ENCODE peak calls at places on chromosomes 7 and 10, in four cellular contexts. G, A, J and Q are unnamed samples.

GRCh38 chr10:37390901-37391300 is 265.5 kb downstream of the ANKRD30A start:
- DNase-seq in G (no peak), A (peak), J (no peak), Q (no peak)

GRCh38 chr10:78362406-78363022 is 328.9 kb downstream of the RPS24 start:
- DNase-seq in G (no peak), A (no peak), J (no peak), Q (no peak)

GRCh38 chr7:15462721-15463389 is 99.0 kb downstream of the AGMO start:
- DNase-seq in G (no peak), A (no peak), J (no peak), Q (no peak)

GRCh38 chr7:137094-137861 is 55.1 kb upstream of the FAM20C start:
- DNase-seq in G (no peak), A (no peak), J (no peak), Q (no peak)

GRCh38 chr10:48289652-48290238 is 15.2 kb upstream of the FRMPD2 start:
- DNase-seq in G (peak), A (peak), J (peak), Q (peak)

GRCh38 chr10:85607296-85607695 is 759.3 kb downstream of the GRID1 start:
- DNase-seq in G (no peak), A (no peak), J (no peak), Q (no peak)

GRCh38 chr10:35598379-35598778 is 6.8 kb upstream of the GJD4 start:
- DNase-seq in G (no peak), A (peak), J (peak), Q (no peak)

GRCh38 chr10:79335470-79336235 is 11.6 kb upstream of the PPIF start:
- DNase-seq in G (no peak), A (no peak), J (peak), Q (no peak)

GRCh38 chr10:123139521-123140163 is 3.9 kb downstream of the HMX3 start:
- DNase-seq in G (no peak), A (peak), J (peak), Q (peak)

GRCh38 chr10:13877154-13877909 is 290.6 kb downstream of the PRPF18 start:
- DNase-seq in G (no peak), A (no peak), J (no peak), Q (no peak)

GRCh38 chr10:119754936-119755335 is 29.1 kb downstream of the INPP5F start:
- DNase-seq in G (no peak), A (no peak), J (no peak), Q (no peak)

GRCh38 chr10:95208702-95209391 is 14.8 kb downstream of the ACSM6 start:
- DNase-seq in G (no peak), A (peak), J (peak), Q (no peak)

GRCh38 chr7:131945313-131945831 is 388.9 kb upstream of the PODXL start:
- DNase-seq in G (peak), A (peak), J (peak), Q (peak)

GRCh38 chr7:86964973-86965726 is 94.3 kb downstream of the ELAPOR2 start:
- DNase-seq in G (no peak), A (no peak), J (no peak), Q (no peak)

GRCh38 chr10:119412831-119413737 is 129.4 kb downstream of the RGS10 start:
- DNase-seq in G (no peak), A (no peak), J (no peak), Q (no peak)

GRCh38 chr7:38368191-38368605 is 94.8 kb upstream of the TARP start:
- DNase-seq in G (peak), A (peak), J (peak), Q (peak)

GRCh38 chr10:94546058-94546595 is 539 bp downstream of the HELLS start:
- DNase-seq in G (peak), A (peak), J (peak), Q (peak)

GRCh38 chr10:57973451-57973850 is 294.2 kb downstream of the IPMK start:
- DNase-seq in G (no peak), A (peak), J (no peak), Q (no peak)

GRCh38 chr10:51371725-51372124 is 297.4 kb downstream of the PRKG1 start:
- DNase-seq in G (no peak), A (no peak), J (no peak), Q (no peak)